ENCODE peak calls at places on chromosomes 12 and 14, in four cellular contexts. One of them, this sample, is unnamed.

GRCh38 chr12:20483776-20484175 is 115.4 kb downstream of the PDE3A start:
- DNase-seq in AG04450: no peak
- DNase-seq in tibial artery: no peak
- DNase-seq in kidney: no peak
- DNase-seq in this sample: no peak

GRCh38 chr12:53984901-53985357 is at the start of gene HOXC10:
- DNase-seq in AG04450: peak
- DNase-seq in tibial artery: peak
- DNase-seq in kidney: peak
- DNase-seq in this sample: no peak

GRCh38 chr12:106955377-106956047 is at the start of gene TMEM263:
- DNase-seq in AG04450: peak
- DNase-seq in tibial artery: peak
- DNase-seq in kidney: peak
- DNase-seq in this sample: peak

GRCh38 chr14:36934304-36934703 is 238.1 kb downstream of the SLC25A21 start:
- DNase-seq in AG04450: no peak
- DNase-seq in tibial artery: no peak
- DNase-seq in kidney: no peak
- DNase-seq in this sample: no peak

GRCh38 chr12:47236109-47236714 is 156.5 kb upstream of the AMIGO2 start:
- DNase-seq in AG04450: peak
- DNase-seq in tibial artery: no peak
- DNase-seq in kidney: no peak
- DNase-seq in this sample: no peak

GRCh38 chr12:31928246-31929139 is 30.7 kb upstream of the RESF1 start:
- DNase-seq in AG04450: no peak
- DNase-seq in tibial artery: no peak
- DNase-seq in kidney: no peak
- DNase-seq in this sample: no peak

GRCh38 chr12:129531004-129531403 is 372.8 kb downstream of the TMEM132D start:
- DNase-seq in AG04450: no peak
- DNase-seq in tibial artery: no peak
- DNase-seq in kidney: no peak
- DNase-seq in this sample: no peak

GRCh38 chr12:51013441-51013840 is 12.7 kb downstream of the SLC11A2 start:
- DNase-seq in AG04450: no peak
- DNase-seq in tibial artery: no peak
- DNase-seq in kidney: no peak
- DNase-seq in this sample: no peak

GRCh38 chr12:124152733-124153132 is 142.2 kb upstream of the RFLNA start:
- DNase-seq in AG04450: no peak
- DNase-seq in tibial artery: no peak
- DNase-seq in kidney: peak
- DNase-seq in this sample: no peak

DNA sequence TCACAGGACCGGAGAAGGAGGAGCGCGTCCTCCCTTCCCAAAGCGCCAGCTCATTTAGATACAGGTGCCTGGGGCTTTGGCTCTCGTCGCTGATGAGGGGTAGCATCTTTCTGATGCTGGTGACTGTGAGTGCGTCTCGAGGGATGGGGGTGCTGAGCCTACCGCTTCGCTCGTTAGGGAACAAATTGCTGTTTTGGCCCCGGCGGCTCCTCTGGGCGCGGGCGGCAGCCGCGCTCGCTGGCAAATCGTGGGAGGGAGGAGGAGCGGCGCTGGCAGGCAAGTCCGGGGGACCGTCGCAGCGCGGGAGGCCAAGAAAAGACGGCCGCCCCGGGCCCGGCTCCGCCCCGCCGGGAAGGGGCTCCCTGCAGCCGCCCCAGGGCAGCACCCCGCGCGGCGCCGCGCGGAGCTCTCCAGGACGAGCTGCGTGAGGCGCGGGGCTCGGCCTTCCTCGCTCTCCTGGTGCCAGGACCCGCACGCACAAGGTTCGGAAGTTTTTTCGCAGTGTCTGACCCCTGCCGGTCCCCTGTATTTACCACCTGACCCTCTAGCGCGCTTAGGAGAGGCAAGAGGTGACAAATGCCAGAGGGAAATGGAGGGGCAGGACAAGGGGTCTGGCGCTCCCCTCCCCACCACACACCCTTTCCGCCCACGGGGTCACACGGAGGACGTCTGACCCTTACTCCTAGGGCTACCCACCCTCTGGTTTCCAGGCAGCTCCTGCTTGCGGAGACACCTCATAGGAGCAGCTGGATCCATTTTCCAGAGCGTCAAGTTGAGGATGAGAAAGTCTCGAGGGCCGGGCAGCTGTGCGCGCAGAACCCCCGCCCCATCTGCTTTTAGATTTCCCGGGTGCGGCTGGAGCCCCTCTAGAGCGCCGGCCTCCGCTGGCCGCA is 875 bp upstream of the KCNH3 start:
- DNase-seq in AG04450: no peak
- DNase-seq in tibial artery: no peak
- DNase-seq in kidney: no peak
- DNase-seq in this sample: no peak
- TF ChIP-seq CTCF in AG04450: no peak
- TF ChIP-seq CTCF in tibial artery: no peak
- TF ChIP-seq CTCF in kidney: no peak
- TF ChIP-seq CTCF in this sample: no peak

GRCh38 chr14:91059576-91060471 is 617 bp downstream of the RPS6KA5 start:
- DNase-seq in AG04450: no peak
- DNase-seq in tibial artery: peak
- DNase-seq in kidney: peak
- DNase-seq in this sample: peak
- TF ChIP-seq CTCF in AG04450: peak
- TF ChIP-seq CTCF in tibial artery: no peak
- TF ChIP-seq CTCF in kidney: peak
- TF ChIP-seq CTCF in this sample: no peak

DNA sequence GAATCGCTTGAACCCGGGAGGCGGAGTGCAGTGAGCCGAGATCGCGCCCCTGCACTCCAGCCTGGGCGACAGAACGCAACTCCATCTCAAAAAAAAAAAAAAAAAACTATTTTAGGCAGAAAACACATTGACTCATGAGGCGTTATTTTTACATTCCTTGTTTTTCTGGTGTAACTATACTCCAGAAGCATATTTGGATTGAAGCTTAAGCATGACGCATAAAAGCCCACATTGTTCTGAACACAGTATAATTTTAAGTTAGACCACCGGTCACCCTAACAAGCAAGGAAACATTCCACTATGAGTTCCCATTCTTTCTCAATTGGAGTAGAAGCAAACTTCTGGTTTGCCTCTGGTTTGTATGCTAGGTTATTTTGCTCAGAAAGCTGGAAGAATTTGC is 173.0 kb downstream of the MYRFL start:
- DNase-seq in AG04450: no peak
- DNase-seq in tibial artery: no peak
- DNase-seq in kidney: no peak
- DNase-seq in this sample: no peak
- TF ChIP-seq CTCF in AG04450: no peak
- TF ChIP-seq CTCF in tibial artery: no peak
- TF ChIP-seq CTCF in kidney: no peak
- TF ChIP-seq CTCF in this sample: no peak

GRCh38 chr12:109797905-109798669 is 35.1 kb downstream of the TRPV4 start:
- DNase-seq in AG04450: no peak
- DNase-seq in tibial artery: no peak
- DNase-seq in kidney: no peak
- DNase-seq in this sample: no peak
- TF ChIP-seq CTCF in AG04450: peak
- TF ChIP-seq CTCF in tibial artery: no peak
- TF ChIP-seq CTCF in kidney: no peak
- TF ChIP-seq CTCF in this sample: no peak

GRCh38 chr14:56659964-56660551 is 80.5 kb downstream of the TMEM260 start:
- DNase-seq in AG04450: peak
- DNase-seq in tibial artery: no peak
- DNase-seq in kidney: no peak
- DNase-seq in this sample: no peak
- TF ChIP-seq CTCF in AG04450: peak
- TF ChIP-seq CTCF in tibial artery: no peak
- TF ChIP-seq CTCF in kidney: peak
- TF ChIP-seq CTCF in this sample: peak